ENCODE peak calls at places on chromosomes 2 and 18, in ten cellular contexts. One of them, this sample, is unnamed. For H3K27me3, the result is how much of the 10 kb centered on the place peaks cover.

GRCh38 chr2:79621252-79621651 is 108.4 kb downstream of the CTNNA2 start:
- DNase-seq in endothelial cell of umbilical vein: no peak
- DNase-seq in neuronal stem cell: no peak
- DNase-seq in fibroblast of lung: no peak
- DNase-seq in neural progenitor cell: no peak
- DNase-seq in body of pancreas: no peak
- DNase-seq in hepatocyte: no peak
- DNase-seq in GM23338: no peak
- DNase-seq in uterus: no peak
- DNase-seq in aorta: no peak
- DNase-seq in this sample: no peak

GRCh38 chr2:182866461-182867369 is at the start of gene FRZB:
- DNase-seq in endothelial cell of umbilical vein: peak
- DNase-seq in neuronal stem cell: peak
- DNase-seq in fibroblast of lung: peak
- DNase-seq in neural progenitor cell: peak
- DNase-seq in body of pancreas: peak
- DNase-seq in hepatocyte: peak
- DNase-seq in GM23338: peak
- DNase-seq in uterus: peak
- DNase-seq in aorta: peak
- DNase-seq in this sample: peak

GRCh38 chr18:49250819-49251388 is 209.5 kb downstream of the DYM start:
- DNase-seq in endothelial cell of umbilical vein: peak
- DNase-seq in neuronal stem cell: peak
- DNase-seq in fibroblast of lung: peak
- DNase-seq in neural progenitor cell: peak
- DNase-seq in body of pancreas: no peak
- DNase-seq in hepatocyte: peak
- DNase-seq in GM23338: peak
- DNase-seq in uterus: no peak
- DNase-seq in aorta: no peak
- DNase-seq in this sample: peak

GRCh38 chr2:36462311-36462710 is 106.7 kb downstream of the CRIM1 start:
- DNase-seq in endothelial cell of umbilical vein: no peak
- DNase-seq in neuronal stem cell: no peak
- DNase-seq in fibroblast of lung: no peak
- DNase-seq in neural progenitor cell: no peak
- DNase-seq in body of pancreas: no peak
- DNase-seq in hepatocyte: no peak
- DNase-seq in GM23338: no peak
- DNase-seq in uterus: no peak
- DNase-seq in aorta: no peak
- DNase-seq in this sample: no peak

GRCh38 chr2:28622101-28622499 is 126.2 kb downstream of the PLB1 start:
- DNase-seq in endothelial cell of umbilical vein: no peak
- DNase-seq in neuronal stem cell: no peak
- DNase-seq in fibroblast of lung: no peak
- DNase-seq in neural progenitor cell: no peak
- DNase-seq in body of pancreas: peak
- DNase-seq in hepatocyte: no peak
- DNase-seq in GM23338: no peak
- DNase-seq in uterus: no peak
- DNase-seq in aorta: peak
- DNase-seq in this sample: no peak

GRCh38 chr2:64939332-64939917 is 49.8 kb upstream of the SLC1A4 start:
- DNase-seq in endothelial cell of umbilical vein: no peak
- DNase-seq in neuronal stem cell: no peak
- DNase-seq in fibroblast of lung: no peak
- DNase-seq in neural progenitor cell: no peak
- DNase-seq in body of pancreas: no peak
- DNase-seq in hepatocyte: no peak
- DNase-seq in GM23338: peak
- DNase-seq in uterus: no peak
- DNase-seq in aorta: no peak
- DNase-seq in this sample: no peak

GRCh38 chr18:44743626-44744025 is 62.9 kb downstream of the SETBP1 start:
- DNase-seq in endothelial cell of umbilical vein: no peak
- DNase-seq in neuronal stem cell: no peak
- DNase-seq in fibroblast of lung: no peak
- DNase-seq in neural progenitor cell: peak
- DNase-seq in body of pancreas: no peak
- DNase-seq in hepatocyte: no peak
- DNase-seq in GM23338: no peak
- DNase-seq in uterus: no peak
- DNase-seq in aorta: no peak
- DNase-seq in this sample: no peak

GRCh38 chr2:148021059-148021985 is at the start of gene MBD5:
- DNase-seq in endothelial cell of umbilical vein: peak
- DNase-seq in neuronal stem cell: no peak
- DNase-seq in fibroblast of lung: peak
- DNase-seq in neural progenitor cell: peak
- DNase-seq in body of pancreas: peak
- DNase-seq in hepatocyte: peak
- DNase-seq in GM23338: peak
- DNase-seq in uterus: peak
- DNase-seq in aorta: peak
- DNase-seq in this sample: peak

GRCh38 chr2:240832816-240833497 is 12.9 kb upstream of the KIF1A start:
- DNase-seq in endothelial cell of umbilical vein: no peak
- DNase-seq in neuronal stem cell: no peak
- DNase-seq in fibroblast of lung: no peak
- DNase-seq in neural progenitor cell: no peak
- DNase-seq in body of pancreas: no peak
- DNase-seq in hepatocyte: no peak
- DNase-seq in GM23338: no peak
- DNase-seq in uterus: peak
- DNase-seq in aorta: no peak
- DNase-seq in this sample: no peak

GRCh38 chr2:240832205-240832727 is 12.2 kb upstream of the KIF1A start:
- DNase-seq in endothelial cell of umbilical vein: peak
- DNase-seq in neuronal stem cell: peak
- DNase-seq in fibroblast of lung: peak
- DNase-seq in neural progenitor cell: peak
- DNase-seq in body of pancreas: peak
- DNase-seq in hepatocyte: peak
- DNase-seq in GM23338: peak
- DNase-seq in uterus: peak
- DNase-seq in aorta: peak
- DNase-seq in this sample: peak

GRCh38 chr2:240834377-240834975 is 14.5 kb upstream of the KIF1A start:
- DNase-seq in endothelial cell of umbilical vein: no peak
- DNase-seq in neuronal stem cell: no peak
- DNase-seq in fibroblast of lung: no peak
- DNase-seq in neural progenitor cell: no peak
- DNase-seq in body of pancreas: no peak
- DNase-seq in hepatocyte: no peak
- DNase-seq in GM23338: peak
- DNase-seq in uterus: no peak
- DNase-seq in aorta: no peak
- DNase-seq in this sample: no peak

GRCh38 chr2:240833724-240834285 is 13.8 kb upstream of the KIF1A start:
- DNase-seq in endothelial cell of umbilical vein: no peak
- DNase-seq in neuronal stem cell: no peak
- DNase-seq in fibroblast of lung: no peak
- DNase-seq in neural progenitor cell: no peak
- DNase-seq in body of pancreas: no peak
- DNase-seq in hepatocyte: no peak
- DNase-seq in GM23338: no peak
- DNase-seq in uterus: no peak
- DNase-seq in aorta: no peak
- DNase-seq in this sample: no peak

DNA sequence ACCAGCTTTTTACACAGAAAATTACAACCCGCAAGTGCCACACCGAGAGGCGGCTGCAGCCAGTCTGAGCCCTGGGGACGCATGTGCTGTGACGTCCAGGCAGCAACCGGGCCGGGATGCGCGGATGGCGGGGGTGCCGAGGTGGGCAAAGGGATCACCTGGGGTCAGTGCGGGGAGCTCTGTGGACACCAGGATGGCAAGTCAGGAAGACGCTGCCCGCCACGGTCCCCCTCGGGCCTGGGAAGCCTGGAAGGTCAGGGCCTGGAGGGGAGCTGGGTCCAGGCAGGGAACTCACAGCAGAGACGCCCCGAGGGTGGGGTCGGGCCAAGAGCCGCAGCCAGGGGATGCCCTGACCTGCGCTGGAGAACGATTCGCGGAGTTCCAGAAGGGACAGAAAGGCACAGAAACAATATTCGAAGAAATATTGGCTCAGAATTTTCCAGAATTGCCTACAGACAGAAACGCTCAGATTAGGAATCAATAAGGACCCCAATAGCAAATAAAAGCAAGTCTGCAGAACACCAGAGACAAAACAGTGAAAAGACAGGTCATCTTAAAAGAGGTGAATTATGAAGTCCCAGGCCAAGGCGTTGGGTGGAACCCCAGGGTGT is 11.7 kb upstream of the KIF1A start:
- DNase-seq in endothelial cell of umbilical vein: no peak
- DNase-seq in neuronal stem cell: no peak
- DNase-seq in fibroblast of lung: no peak
- DNase-seq in neural progenitor cell: peak
- DNase-seq in body of pancreas: no peak
- DNase-seq in hepatocyte: no peak
- DNase-seq in GM23338: peak
- DNase-seq in uterus: no peak
- DNase-seq in aorta: no peak
- DNase-seq in this sample: no peak
- H3K27me3 ChIP-seq in endothelial cell of umbilical vein: under half
- H3K27me3 ChIP-seq in neuronal stem cell: under half
- H3K27me3 ChIP-seq in fibroblast of lung: under half
- H3K27me3 ChIP-seq in neural progenitor cell: half or more
- H3K27me3 ChIP-seq in body of pancreas: under half
- H3K27me3 ChIP-seq in hepatocyte: under half
- H3K27me3 ChIP-seq in GM23338: under half
- H3K27me3 ChIP-seq in uterus: under half
- H3K27me3 ChIP-seq in aorta: under half
- H3K27me3 ChIP-seq in this sample: under half

GRCh38 chr18:63237486-63237885 is 82.1 kb downstream of the BCL2 start:
- DNase-seq in endothelial cell of umbilical vein: no peak
- DNase-seq in neuronal stem cell: peak
- DNase-seq in fibroblast of lung: peak
- DNase-seq in neural progenitor cell: no peak
- DNase-seq in body of pancreas: no peak
- DNase-seq in hepatocyte: peak
- DNase-seq in GM23338: peak
- DNase-seq in uterus: peak
- DNase-seq in aorta: no peak
- DNase-seq in this sample: peak

GRCh38 chr18:63237911-63238710 is 81.5 kb downstream of the BCL2 start:
- DNase-seq in endothelial cell of umbilical vein: peak
- DNase-seq in neuronal stem cell: peak
- DNase-seq in fibroblast of lung: peak
- DNase-seq in neural progenitor cell: peak
- DNase-seq in body of pancreas: peak
- DNase-seq in hepatocyte: peak
- DNase-seq in GM23338: peak
- DNase-seq in uterus: peak
- DNase-seq in aorta: peak
- DNase-seq in this sample: peak

GRCh38 chr18:63236990-63237389 is 82.6 kb downstream of the BCL2 start:
- DNase-seq in endothelial cell of umbilical vein: no peak
- DNase-seq in neuronal stem cell: no peak
- DNase-seq in fibroblast of lung: no peak
- DNase-seq in neural progenitor cell: no peak
- DNase-seq in body of pancreas: no peak
- DNase-seq in hepatocyte: no peak
- DNase-seq in GM23338: peak
- DNase-seq in uterus: peak
- DNase-seq in aorta: peak
- DNase-seq in this sample: no peak

GRCh38 chr18:63240541-63241316 is 78.8 kb downstream of the BCL2 start:
- DNase-seq in endothelial cell of umbilical vein: no peak
- DNase-seq in neuronal stem cell: no peak
- DNase-seq in fibroblast of lung: no peak
- DNase-seq in neural progenitor cell: no peak
- DNase-seq in body of pancreas: no peak
- DNase-seq in hepatocyte: no peak
- DNase-seq in GM23338: no peak
- DNase-seq in uterus: no peak
- DNase-seq in aorta: no peak
- DNase-seq in this sample: no peak

DNA sequence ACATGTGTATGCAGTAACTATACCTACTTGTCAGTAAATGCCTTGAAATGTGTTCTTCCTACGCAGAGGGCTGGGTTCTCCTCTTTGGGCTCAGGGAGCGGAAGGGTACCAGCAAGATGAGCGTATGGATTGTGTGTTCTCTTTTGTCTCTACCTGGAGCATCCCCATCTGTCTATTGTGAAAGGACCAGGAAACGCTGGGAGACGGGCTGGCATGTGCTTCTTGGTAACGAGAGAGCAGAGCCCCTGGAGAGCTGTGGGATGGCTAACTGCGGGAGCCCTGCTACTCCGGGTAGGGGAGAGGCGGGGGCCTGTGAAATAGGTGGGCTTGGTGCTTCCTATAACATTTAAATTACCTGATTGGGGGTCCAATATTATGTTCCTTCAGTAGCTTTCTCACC is 80.9 kb downstream of the BCL2 start:
- DNase-seq in endothelial cell of umbilical vein: no peak
- DNase-seq in neuronal stem cell: peak
- DNase-seq in fibroblast of lung: peak
- DNase-seq in neural progenitor cell: peak
- DNase-seq in body of pancreas: no peak
- DNase-seq in hepatocyte: no peak
- DNase-seq in GM23338: peak
- DNase-seq in uterus: peak
- DNase-seq in aorta: no peak
- DNase-seq in this sample: no peak
- H3K27ac ChIP-seq in endothelial cell of umbilical vein: no peak
- H3K27ac ChIP-seq in neuronal stem cell: peak
- H3K27ac ChIP-seq in fibroblast of lung: peak
- H3K27ac ChIP-seq in neural progenitor cell: no peak
- H3K27ac ChIP-seq in body of pancreas: peak
- H3K27ac ChIP-seq in hepatocyte: peak
- H3K27ac ChIP-seq in GM23338: peak
- H3K27ac ChIP-seq in uterus: peak
- H3K27ac ChIP-seq in aorta: peak
- H3K27ac ChIP-seq in this sample: peak

DNA sequence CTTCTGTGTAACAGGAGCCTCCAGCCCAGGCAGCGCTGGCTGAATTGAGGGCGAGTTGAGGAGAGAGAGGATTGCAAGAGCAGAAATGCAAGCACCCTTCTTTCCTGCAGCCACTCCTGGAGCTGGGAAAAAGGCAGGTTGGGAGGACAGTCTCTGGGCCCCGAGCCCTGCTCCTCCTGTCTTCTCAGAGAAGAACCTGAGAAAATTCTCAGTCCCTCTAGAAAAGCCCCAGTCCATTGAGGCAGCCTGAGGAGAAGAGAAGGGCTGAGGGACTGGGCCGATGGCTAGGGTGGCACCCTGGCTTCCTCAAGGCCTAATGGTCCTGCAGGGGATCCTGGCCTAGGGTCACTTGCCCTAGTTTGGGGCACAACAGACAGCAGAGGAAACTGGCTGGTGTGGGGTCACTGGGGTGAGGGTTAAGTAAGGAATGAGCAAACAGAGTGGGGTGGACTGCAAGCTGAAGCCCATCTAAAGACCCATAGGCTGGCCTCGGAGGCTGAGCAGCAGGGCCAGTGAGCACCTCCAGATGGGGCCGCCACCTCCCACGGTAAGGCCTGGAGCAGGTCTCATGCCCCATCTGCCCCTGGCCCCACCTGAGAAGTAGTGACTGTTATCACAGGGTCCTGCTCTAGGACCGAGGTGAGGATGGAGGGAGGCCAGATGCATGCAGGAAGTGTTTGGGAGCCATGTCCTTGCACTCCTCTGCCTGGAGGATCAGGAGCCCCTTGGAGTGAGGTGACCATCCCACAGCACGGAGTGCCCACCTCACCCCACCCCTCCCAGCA is 12.4 kb downstream of the CIB4 start:
- DNase-seq in endothelial cell of umbilical vein: no peak
- DNase-seq in neuronal stem cell: no peak
- DNase-seq in fibroblast of lung: no peak
- DNase-seq in neural progenitor cell: no peak
- DNase-seq in body of pancreas: peak
- DNase-seq in hepatocyte: no peak
- DNase-seq in GM23338: no peak
- DNase-seq in uterus: no peak
- DNase-seq in aorta: peak
- DNase-seq in this sample: no peak
- H3K27me3 ChIP-seq in endothelial cell of umbilical vein: under half
- H3K27me3 ChIP-seq in neuronal stem cell: under half
- H3K27me3 ChIP-seq in fibroblast of lung: under half
- H3K27me3 ChIP-seq in neural progenitor cell: under half
- H3K27me3 ChIP-seq in body of pancreas: under half
- H3K27me3 ChIP-seq in hepatocyte: under half
- H3K27me3 ChIP-seq in GM23338: under half
- H3K27me3 ChIP-seq in uterus: under half
- H3K27me3 ChIP-seq in aorta: under half
- H3K27me3 ChIP-seq in this sample: under half

GRCh38 chr18:50268022-50268747 is 1.9 kb upstream of the CFAP53 start:
- DNase-seq in endothelial cell of umbilical vein: peak
- DNase-seq in neuronal stem cell: peak
- DNase-seq in fibroblast of lung: peak
- DNase-seq in neural progenitor cell: peak
- DNase-seq in body of pancreas: peak
- DNase-seq in hepatocyte: peak
- DNase-seq in GM23338: peak
- DNase-seq in uterus: peak
- DNase-seq in aorta: peak
- DNase-seq in this sample: peak
- H3K27ac ChIP-seq in endothelial cell of umbilical vein: peak
- H3K27ac ChIP-seq in neuronal stem cell: no peak
- H3K27ac ChIP-seq in fibroblast of lung: peak
- H3K27ac ChIP-seq in neural progenitor cell: no peak
- H3K27ac ChIP-seq in body of pancreas: peak
- H3K27ac ChIP-seq in hepatocyte: peak
- H3K27ac ChIP-seq in GM23338: peak
- H3K27ac ChIP-seq in uterus: peak
- H3K27ac ChIP-seq in aorta: no peak
- H3K27ac ChIP-seq in this sample: peak

This sample was measured in brain microvascular endothelial cell.